ENCODE peak calls at places on chromosome 11, in five cellular contexts. Q is germinal center; C is HCEC 1CT; N is stimulated activated CD4-positive, alpha-beta T cell treated with anti-CD3 and anti-CD28 coated beads, Interleukin-2, amount 100 ng/mL, for 48 hours; E is Right ventricle myocardium superior. W is an unnamed sample.

GRCh38 chr11:3163241-3163981 is 1.7 kb downstream of the OSBPL5 start:
- DNase-seq in Q (no peak), C (no peak), N (no peak), E (peak; percentile 38), W (no peak)

GRCh38 chr11:122772945-122773344 is 65.4 kb upstream of the CRTAM start:
- DNase-seq in Q (no peak), C (no peak), N (no peak), E (no peak), W (no peak)

GRCh38 chr11:74366576-74366975 is 31.7 kb downstream of the PGM2L1 start:
- DNase-seq in Q (no peak), C (peak; percentile 49), N (no peak), E (no peak), W (peak; percentile 35)

GRCh38 chr11:46367244-46367915 is 14.1 kb upstream of the MDK start:
- DNase-seq in Q (peak; percentile 66), C (peak; percentile 49), N (peak; percentile 74), E (peak; percentile 88), W (no peak)

GRCh38 chr11:96287796-96288439 is 55.1 kb downstream of the MAML2 start:
- DNase-seq in Q (no peak), C (no peak), N (no peak), E (no peak), W (no peak)

GRCh38 chr11:120137187-120137610 is 714 bp downstream of the TRIM29 start:
- DNase-seq in Q (no peak), C (no peak), N (no peak), E (no peak), W (no peak)

GRCh38 chr11:25981998-25982397 is 349.9 kb upstream of the ANO3 start:
- DNase-seq in Q (peak; percentile 24), C (peak; percentile 79), N (no peak), E (no peak), W (peak; percentile 7)

GRCh38 chr11:68610452-68611116 is 73.8 kb upstream of the GAL start:
- DNase-seq in Q (no peak), C (peak; percentile 8), N (no peak), E (no peak), W (no peak)

GRCh38 chr11:33893711-33894401 is 2.0 kb upstream of the LMO2 start:
- DNase-seq in Q (peak; percentile 53), C (no peak), N (peak; percentile 57), E (no peak), W (no peak)

GRCh38 chr11:94272738-94273313 is 31.6 kb upstream of the IZUMO1R start:
- DNase-seq in Q (no peak), C (no peak), N (no peak), E (peak; percentile 44), W (no peak)

GRCh38 chr11:16013649-16014275 is 342.6 kb downstream of the SOX6 start:
- DNase-seq in Q (no peak), C (no peak), N (no peak), E (no peak), W (no peak)

GRCh38 chr11:68040121-68040956 is 1.5 kb downstream of the TCIRG1 start:
- DNase-seq in Q (peak; percentile 86), C (peak; percentile 44), N (peak; percentile 30), E (peak; percentile 82), W (peak; percentile 55)

GRCh38 chr11:66598993-66599392 is 6.0 kb downstream of the CCS start:
- DNase-seq in Q (no peak), C (no peak), N (no peak), E (no peak), W (no peak)

GRCh38 chr11:107669893-107670601 is 41.8 kb downstream of the SLN start:
- DNase-seq in Q (no peak), C (no peak), N (no peak), E (no peak), W (no peak)

GRCh38 chr11:90630176-90630575 is 407.3 kb upstream of the CHORDC1 start:
- DNase-seq in Q (no peak), C (no peak), N (no peak), E (no peak), W (no peak)

GRCh38 chr11:64036081-64037026 is 623 bp downstream of the FLRT1 start:
- DNase-seq in Q (no peak), C (peak; percentile 29), N (no peak), E (no peak), W (no peak)

GRCh38 chr11:117197516-117198456 is 1.4 kb upstream of the TAGLN start:
- DNase-seq in Q (no peak), C (no peak), N (no peak), E (no peak), W (no peak)

GRCh38 chr11:19869946-19870589 is 157.4 kb downstream of the NAV2 start:
- DNase-seq in Q (no peak), C (no peak), N (no peak), E (no peak), W (no peak)

GRCh38 chr11:69862331-69862761 is 43.1 kb upstream of the FGF3 start:
- DNase-seq in Q (no peak), C (no peak), N (no peak), E (no peak), W (no peak)